ENCODE peak calls at places on chromosomes 5 and 9, in five cellular contexts. One of them, this sample, is unnamed.

GRCh38 chr5:52498607-52499006 is 289.1 kb upstream of the ITGA1 start:
- DNase-seq in K562: no peak
- DNase-seq in A549: no peak
- DNase-seq in H1: no peak
- DNase-seq in HepG2: no peak
- DNase-seq in this sample: no peak

GRCh38 chr5:138543730-138544104 is 681 bp upstream of the ETF1 start:
- DNase-seq in H1: no peak
- DNase-seq in A549: peak; percentile 58
- DNase-seq in K562: no peak
- DNase-seq in HepG2: no peak
- DNase-seq in this sample: no peak

GRCh38 chr9:16782490-16782889 is 88.0 kb downstream of the BNC2 start:
- DNase-seq in H1: no peak
- DNase-seq in K562: no peak
- DNase-seq in A549: no peak
- DNase-seq in HepG2: no peak
- DNase-seq in this sample: no peak

GRCh38 chr5:178223196-178223773 is 9.3 kb downstream of the PHYKPL start:
- DNase-seq in HepG2: no peak
- DNase-seq in H1: no peak
- DNase-seq in A549: no peak
- DNase-seq in K562: no peak
- DNase-seq in this sample: no peak

GRCh38 chr9:17813798-17814197 is 234.9 kb downstream of the SH3GL2 start:
- DNase-seq in HepG2: no peak
- DNase-seq in A549: no peak
- DNase-seq in H1: no peak
- DNase-seq in K562: no peak
- DNase-seq in this sample: no peak

GRCh38 chr9:34580358-34580757 is 9.2 kb downstream of the CNTFR start:
- DNase-seq in A549: no peak
- DNase-seq in K562: no peak
- DNase-seq in HepG2: no peak
- DNase-seq in H1: no peak
- DNase-seq in this sample: no peak

GRCh38 chr5:57435701-57436134 is 46.9 kb downstream of the ACTBL2 start:
- DNase-seq in H1: no peak
- DNase-seq in A549: peak; percentile 30
- DNase-seq in K562: no peak
- DNase-seq in HepG2: peak; percentile 23
- DNase-seq in this sample: peak; percentile 99

GRCh38 chr9:110571801-110572490 is 7.6 kb downstream of the SVEP1 start:
- DNase-seq in H1: no peak
- DNase-seq in K562: no peak
- DNase-seq in A549: no peak
- DNase-seq in HepG2: no peak
- DNase-seq in this sample: peak; percentile 73

GRCh38 chr5:97854871-97855762 is 672.1 kb upstream of the RIOK2 start:
- DNase-seq in K562: no peak
- DNase-seq in H1: peak; percentile 7
- DNase-seq in HepG2: no peak
- DNase-seq in A549: no peak
- DNase-seq in this sample: peak; percentile 72

GRCh38 chr5:147464211-147464610 is 45.7 kb downstream of the DPYSL3 start:
- DNase-seq in H1: no peak
- DNase-seq in A549: no peak
- DNase-seq in K562: peak; percentile 5
- DNase-seq in HepG2: peak; percentile 11
- DNase-seq in this sample: peak; percentile 45

GRCh38 chr9:15468113-15468512 is 42.7 kb downstream of the PSIP1 start:
- DNase-seq in HepG2: no peak
- DNase-seq in K562: no peak
- DNase-seq in A549: no peak
- DNase-seq in H1: no peak
- DNase-seq in this sample: peak; percentile 10

GRCh38 chr5:178778919-178779318 is 48.5 kb upstream of the ZNF354A start:
- DNase-seq in H1: no peak
- DNase-seq in A549: no peak
- DNase-seq in K562: no peak
- DNase-seq in HepG2: peak; percentile 71
- DNase-seq in this sample: no peak

GRCh38 chr9:88745281-88746001 is 210.5 kb downstream of the NXNL2 start:
- DNase-seq in K562: no peak
- DNase-seq in HepG2: no peak
- DNase-seq in A549: no peak
- DNase-seq in H1: no peak
- DNase-seq in this sample: peak; percentile 95

GRCh38 chr5:55551904-55552303 is 17.1 kb upstream of the PLPP1 start:
- DNase-seq in K562: no peak
- DNase-seq in HepG2: no peak
- DNase-seq in H1: no peak
- DNase-seq in A549: no peak
- DNase-seq in this sample: no peak

GRCh38 chr5:51495672-51496071 is 112.4 kb downstream of the ISL1 start:
- DNase-seq in HepG2: no peak
- DNase-seq in K562: no peak
- DNase-seq in A549: no peak
- DNase-seq in H1: no peak
- DNase-seq in this sample: peak; percentile 6

GRCh38 chr5:154972476-154973080 is 31.7 kb downstream of the MRPL22 start:
- DNase-seq in HepG2: peak; percentile 35
- DNase-seq in K562: peak; percentile 54
- DNase-seq in H1: no peak
- DNase-seq in A549: peak; percentile 44
- DNase-seq in this sample: peak; percentile 53

GRCh38 chr5:175874462-175875139 is 3.2 kb downstream of the CPLX2 start:
- DNase-seq in H1: no peak
- DNase-seq in K562: no peak
- DNase-seq in HepG2: peak; percentile 50
- DNase-seq in A549: no peak
- DNase-seq in this sample: no peak

GRCh38 chr5:77784735-77785134 is 8.6 kb upstream of the TBCA start:
- DNase-seq in A549: no peak
- DNase-seq in K562: no peak
- DNase-seq in H1: no peak
- DNase-seq in HepG2: no peak
- DNase-seq in this sample: no peak

GRCh38 chr5:88489433-88489832 is 220.8 kb upstream of the TMEM161B start:
- DNase-seq in H1: no peak
- DNase-seq in HepG2: no peak
- DNase-seq in A549: no peak
- DNase-seq in K562: no peak
- DNase-seq in this sample: no peak

GRCh38 chr9:35108946-35109575 is 6.1 kb upstream of the STOML2 start:
- DNase-seq in HepG2: no peak
- DNase-seq in K562: peak; percentile 93
- DNase-seq in H1: no peak
- DNase-seq in A549: no peak
- DNase-seq in this sample: no peak

GRCh38 chr5:149894237-149894636 is 50.4 kb downstream of the PDE6A start:
- DNase-seq in H1: no peak
- DNase-seq in A549: no peak
- DNase-seq in K562: no peak
- DNase-seq in HepG2: no peak
- DNase-seq in this sample: no peak

GRCh38 chr5:144170276-144171024 is at the start of the genes KCTD16 and YIPF5:
- DNase-seq in K562: peak; percentile 98
- DNase-seq in A549: peak; percentile 89
- DNase-seq in H1: peak; percentile 91
- DNase-seq in HepG2: peak; percentile 94
- DNase-seq in this sample: peak; percentile 96

GRCh38 chr9:133127340-133127981 is 6.4 kb upstream of the RALGDS start:
- DNase-seq in A549: no peak
- DNase-seq in H1: no peak
- DNase-seq in K562: no peak
- DNase-seq in HepG2: no peak
- DNase-seq in this sample: no peak

GRCh38 chr5:39072915-39073758 is 1.1 kb downstream of the RICTOR start:
- DNase-seq in HepG2: peak; percentile 66
- DNase-seq in K562: peak; percentile 77
- DNase-seq in H1: no peak
- DNase-seq in A549: no peak
- DNase-seq in this sample: peak; percentile 45

GRCh38 chr9:106613250-106613737 is 249.7 kb upstream of the ZNF462 start:
- DNase-seq in A549: no peak
- DNase-seq in H1: no peak
- DNase-seq in HepG2: no peak
- DNase-seq in K562: no peak
- DNase-seq in this sample: no peak

GRCh38 chr5:112146323-112146848 is 272.7 kb downstream of the EPB41L4A start:
- DNase-seq in A549: no peak
- DNase-seq in HepG2: no peak
- DNase-seq in K562: no peak
- DNase-seq in H1: no peak
- DNase-seq in this sample: peak; percentile 93

GRCh38 chr9:12935714-12936113 is 160.9 kb downstream of the LURAP1L start:
- DNase-seq in HepG2: no peak
- DNase-seq in H1: no peak
- DNase-seq in A549: no peak
- DNase-seq in K562: no peak
- DNase-seq in this sample: peak; percentile 66

GRCh38 chr5:82312373-82312856 is 34.3 kb upstream of the RPS23 start:
- DNase-seq in A549: peak; percentile 40
- DNase-seq in K562: peak; percentile 84
- DNase-seq in H1: peak; percentile 21
- DNase-seq in HepG2: peak; percentile 50
- DNase-seq in this sample: peak; percentile 83

GRCh38 chr9:14321517-14322125 is 7.7 kb upstream of the NFIB start:
- DNase-seq in K562: no peak
- DNase-seq in HepG2: no peak
- DNase-seq in H1: no peak
- DNase-seq in A549: no peak
- DNase-seq in this sample: no peak

GRCh38 chr9:78218890-78219289 is 17.0 kb upstream of the CEP78 start:
- DNase-seq in H1: no peak
- DNase-seq in HepG2: no peak
- DNase-seq in K562: no peak
- DNase-seq in A549: no peak
- DNase-seq in this sample: no peak

GRCh38 chr5:107957023-107957422 is 286.3 kb upstream of the EFNA5 start:
- DNase-seq in A549: no peak
- DNase-seq in HepG2: no peak
- DNase-seq in H1: no peak
- DNase-seq in K562: no peak
- DNase-seq in this sample: no peak

GRCh38 chr9:123437201-123437600 is 81.2 kb downstream of the CRB2 start:
- DNase-seq in H1: no peak
- DNase-seq in HepG2: no peak
- DNase-seq in K562: no peak
- DNase-seq in A549: no peak
- DNase-seq in this sample: no peak

GRCh38 chr5:137254695-137255094 is 244.4 kb downstream of the SPOCK1 start:
- DNase-seq in K562: no peak
- DNase-seq in A549: no peak
- DNase-seq in HepG2: no peak
- DNase-seq in H1: no peak
- DNase-seq in this sample: no peak

GRCh38 chr5:37757980-37758582 is 81.8 kb downstream of the GDNF start:
- DNase-seq in H1: no peak
- DNase-seq in K562: no peak
- DNase-seq in HepG2: no peak
- DNase-seq in A549: no peak
- DNase-seq in this sample: no peak

GRCh38 chr5:54093081-54093492 is 217.3 kb downstream of the ARL15 start:
- DNase-seq in H1: peak; percentile 13
- DNase-seq in A549: no peak
- DNase-seq in K562: peak; percentile 25
- DNase-seq in HepG2: no peak
- DNase-seq in this sample: no peak
- TF ChIP-seq MAFK in H1: no peak
- TF ChIP-seq MAFK in A549: no peak
- TF ChIP-seq MAFK in K562: no peak
- TF ChIP-seq MAFK in HepG2: no peak
- TF ChIP-seq MAFK in this sample: no peak

DNA sequence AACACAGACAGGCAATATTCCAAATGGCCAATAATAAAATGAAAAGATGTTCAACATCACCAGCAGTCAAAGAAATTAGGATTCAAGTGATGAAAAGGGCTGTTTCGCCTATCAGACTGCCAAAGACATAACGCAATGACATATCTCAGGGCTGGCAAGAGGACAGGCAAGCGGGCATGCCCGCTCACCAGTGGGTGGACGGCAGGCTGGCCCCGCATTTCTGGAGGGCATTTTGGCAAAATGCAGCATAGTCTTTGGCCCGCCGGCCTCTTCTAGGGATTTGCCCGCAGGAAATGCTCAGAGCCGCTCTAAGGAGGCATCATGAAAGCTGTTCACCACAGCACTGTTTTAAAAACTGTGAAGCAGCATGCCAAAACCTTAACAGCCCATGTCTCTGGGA is 1.4 kb upstream of the PPP1R26 start:
- DNase-seq in HepG2: no peak
- DNase-seq in K562: no peak
- DNase-seq in A549: no peak
- DNase-seq in H1: no peak
- DNase-seq in this sample: no peak
- TF ChIP-seq MAFK in HepG2: no peak
- TF ChIP-seq MAFK in K562: no peak
- TF ChIP-seq MAFK in A549: no peak
- TF ChIP-seq MAFK in H1: no peak
- TF ChIP-seq MAFK in this sample: no peak

GRCh38 chr5:123091258-123091987 is 2.4 kb downstream of the PRDM6 start:
- DNase-seq in H1: no peak
- DNase-seq in HepG2: no peak
- DNase-seq in A549: no peak
- DNase-seq in K562: no peak
- DNase-seq in this sample: peak; percentile 15
- TF ChIP-seq MAFK in H1: no peak
- TF ChIP-seq MAFK in HepG2: no peak
- TF ChIP-seq MAFK in A549: no peak
- TF ChIP-seq MAFK in K562: no peak
- TF ChIP-seq MAFK in this sample: no peak

GRCh38 chr9:37302277-37302676 is 120.2 kb upstream of the GRHPR start:
- DNase-seq in K562: no peak
- DNase-seq in A549: no peak
- DNase-seq in H1: no peak
- DNase-seq in HepG2: no peak
- DNase-seq in this sample: no peak
- TF ChIP-seq MAFK in K562: no peak
- TF ChIP-seq MAFK in A549: no peak
- TF ChIP-seq MAFK in H1: no peak
- TF ChIP-seq MAFK in HepG2: no peak
- TF ChIP-seq MAFK in this sample: no peak